ENCODE peak calls at places on chromosomes 13 and 19, in seven cellular contexts. One of them, this sample, is unnamed.

GRCh38 chr13:113968463-113969310 is 5.2 kb downstream of the C13orf46 start:
- DNase-seq in pancreas: peak; percentile 55
- DNase-seq in chondrocyte: peak; percentile 59
- DNase-seq in AG09319: no peak
- DNase-seq in lower leg skin: no peak
- DNase-seq in heart left ventricle: no peak
- DNase-seq in fibroblast of pulmonary artery: no peak
- DNase-seq in this sample: no peak

GRCh38 chr13:24074687-24075086 is 85.8 kb upstream of the SPATA13 start:
- DNase-seq in pancreas: no peak
- DNase-seq in chondrocyte: no peak
- DNase-seq in AG09319: no peak
- DNase-seq in lower leg skin: no peak
- DNase-seq in heart left ventricle: no peak
- DNase-seq in fibroblast of pulmonary artery: peak; percentile 39
- DNase-seq in this sample: peak; percentile 15

GRCh38 chr19:1632462-1633268 is 19.8 kb downstream of the TCF3 start:
- DNase-seq in pancreas: no peak
- DNase-seq in chondrocyte: no peak
- DNase-seq in AG09319: no peak
- DNase-seq in lower leg skin: no peak
- DNase-seq in heart left ventricle: no peak
- DNase-seq in fibroblast of pulmonary artery: no peak
- DNase-seq in this sample: no peak

GRCh38 chr13:51148223-51148951 is 37.3 kb upstream of the C13orf42 start:
- DNase-seq in pancreas: no peak
- DNase-seq in chondrocyte: no peak
- DNase-seq in AG09319: no peak
- DNase-seq in lower leg skin: no peak
- DNase-seq in heart left ventricle: no peak
- DNase-seq in fibroblast of pulmonary artery: no peak
- DNase-seq in this sample: no peak

GRCh38 chr13:58882556-58882955 is 1251.0 kb downstream of the PCDH17 start:
- DNase-seq in pancreas: no peak
- DNase-seq in chondrocyte: no peak
- DNase-seq in AG09319: no peak
- DNase-seq in lower leg skin: no peak
- DNase-seq in heart left ventricle: no peak
- DNase-seq in fibroblast of pulmonary artery: no peak
- DNase-seq in this sample: no peak

GRCh38 chr13:108957369-108958012 is 328.1 kb downstream of the MYO16 start:
- DNase-seq in pancreas: no peak
- DNase-seq in chondrocyte: no peak
- DNase-seq in AG09319: peak; percentile 60
- DNase-seq in lower leg skin: no peak
- DNase-seq in heart left ventricle: no peak
- DNase-seq in fibroblast of pulmonary artery: peak; percentile 82
- DNase-seq in this sample: peak; percentile 92

GRCh38 chr19:13881692-13882418 is 4.9 kb downstream of the NANOS3 start:
- DNase-seq in pancreas: no peak
- DNase-seq in chondrocyte: no peak
- DNase-seq in AG09319: no peak
- DNase-seq in lower leg skin: no peak
- DNase-seq in heart left ventricle: no peak
- DNase-seq in fibroblast of pulmonary artery: no peak
- DNase-seq in this sample: no peak

GRCh38 chr19:1261512-1261862 is 7.6 kb upstream of the CIRBP start:
- DNase-seq in pancreas: no peak
- DNase-seq in chondrocyte: no peak
- DNase-seq in AG09319: no peak
- DNase-seq in lower leg skin: peak; percentile 90
- DNase-seq in heart left ventricle: no peak
- DNase-seq in fibroblast of pulmonary artery: no peak
- DNase-seq in this sample: no peak

GRCh38 chr19:11130824-11131455 is 24.6 kb downstream of the SPC24 start:
- DNase-seq in pancreas: peak; percentile 88
- DNase-seq in chondrocyte: no peak
- DNase-seq in AG09319: no peak
- DNase-seq in lower leg skin: peak; percentile 96
- DNase-seq in heart left ventricle: peak; percentile 84
- DNase-seq in fibroblast of pulmonary artery: peak; percentile 74
- DNase-seq in this sample: no peak

GRCh38 chr13:43664700-43665191 is 122.0 kb downstream of the ENOX1 start:
- DNase-seq in pancreas: no peak
- DNase-seq in chondrocyte: no peak
- DNase-seq in AG09319: peak; percentile 25
- DNase-seq in lower leg skin: no peak
- DNase-seq in heart left ventricle: peak; percentile 21
- DNase-seq in fibroblast of pulmonary artery: peak; percentile 70
- DNase-seq in this sample: peak; percentile 41

GRCh38 chr13:111066544-111066943 is 48.6 kb upstream of the ARHGEF7 start:
- DNase-seq in pancreas: no peak
- DNase-seq in chondrocyte: no peak
- DNase-seq in AG09319: no peak
- DNase-seq in lower leg skin: no peak
- DNase-seq in heart left ventricle: no peak
- DNase-seq in fibroblast of pulmonary artery: no peak
- DNase-seq in this sample: no peak

GRCh38 chr13:29504691-29505090 is 90.8 kb downstream of the SLC7A1 start:
- DNase-seq in pancreas: peak; percentile 43
- DNase-seq in chondrocyte: no peak
- DNase-seq in AG09319: no peak
- DNase-seq in lower leg skin: no peak
- DNase-seq in heart left ventricle: no peak
- DNase-seq in fibroblast of pulmonary artery: no peak
- DNase-seq in this sample: no peak

GRCh38 chr19:12801466-12802266 is at the start of the genes PRDX2 and THSD8:
- DNase-seq in pancreas: peak; percentile 92
- DNase-seq in chondrocyte: no peak
- DNase-seq in AG09319: no peak
- DNase-seq in lower leg skin: peak; percentile 95
- DNase-seq in heart left ventricle: peak; percentile 85
- DNase-seq in fibroblast of pulmonary artery: peak; percentile 80
- DNase-seq in this sample: no peak

GRCh38 chr13:98585946-98586345 is 9.0 kb upstream of the STK24 start:
- DNase-seq in pancreas: no peak
- DNase-seq in chondrocyte: no peak
- DNase-seq in AG09319: no peak
- DNase-seq in lower leg skin: no peak
- DNase-seq in heart left ventricle: no peak
- DNase-seq in fibroblast of pulmonary artery: no peak
- DNase-seq in this sample: no peak

GRCh38 chr19:18097217-18097992 is at the start of gene MAST3:
- DNase-seq in pancreas: peak; percentile 96
- DNase-seq in chondrocyte: no peak
- DNase-seq in AG09319: peak; percentile 43
- DNase-seq in lower leg skin: peak; percentile 95
- DNase-seq in heart left ventricle: peak; percentile 79
- DNase-seq in fibroblast of pulmonary artery: peak; percentile 81
- DNase-seq in this sample: peak; percentile 53

GRCh38 chr13:24348385-24348784 is 39.0 kb downstream of the C1QTNF9 start:
- DNase-seq in pancreas: no peak
- DNase-seq in chondrocyte: no peak
- DNase-seq in AG09319: no peak
- DNase-seq in lower leg skin: no peak
- DNase-seq in heart left ventricle: no peak
- DNase-seq in fibroblast of pulmonary artery: no peak
- DNase-seq in this sample: peak; percentile 12

GRCh38 chr13:45511310-45512147 is 46.8 kb downstream of the COG3 start:
- DNase-seq in pancreas: no peak
- DNase-seq in chondrocyte: no peak
- DNase-seq in AG09319: peak; percentile 37
- DNase-seq in lower leg skin: no peak
- DNase-seq in heart left ventricle: no peak
- DNase-seq in fibroblast of pulmonary artery: peak; percentile 89
- DNase-seq in this sample: peak; percentile 82

GRCh38 chr19:17847538-17848366 is at the start of gene JAK3:
- DNase-seq in pancreas: peak; percentile 74
- DNase-seq in chondrocyte: no peak
- DNase-seq in AG09319: peak; percentile 27
- DNase-seq in lower leg skin: no peak
- DNase-seq in heart left ventricle: peak; percentile 64
- DNase-seq in fibroblast of pulmonary artery: peak; percentile 82
- DNase-seq in this sample: peak; percentile 33

GRCh38 chr19:4120531-4120930 is 3.4 kb downstream of the MAP2K2 start:
- DNase-seq in pancreas: no peak
- DNase-seq in chondrocyte: no peak
- DNase-seq in AG09319: no peak
- DNase-seq in lower leg skin: no peak
- DNase-seq in heart left ventricle: no peak
- DNase-seq in fibroblast of pulmonary artery: peak; percentile 60
- DNase-seq in this sample: no peak

GRCh38 chr13:32587014-32587773 is 942 bp downstream of the PDS5B start:
- DNase-seq in pancreas: peak; percentile 89
- DNase-seq in chondrocyte: no peak
- DNase-seq in AG09319: peak; percentile 22
- DNase-seq in lower leg skin: peak; percentile 92
- DNase-seq in heart left ventricle: peak; percentile 82
- DNase-seq in fibroblast of pulmonary artery: peak; percentile 69
- DNase-seq in this sample: peak; percentile 48

GRCh38 chr13:99124695-99125334 is 75.8 kb upstream of the UBAC2 start:
- DNase-seq in pancreas: no peak
- DNase-seq in chondrocyte: no peak
- DNase-seq in AG09319: peak; percentile 4
- DNase-seq in lower leg skin: no peak
- DNase-seq in heart left ventricle: no peak
- DNase-seq in fibroblast of pulmonary artery: peak; percentile 83
- DNase-seq in this sample: peak; percentile 90

GRCh38 chr19:47231215-47232054 is 436 bp upstream of the BBC3 start:
- DNase-seq in pancreas: peak; percentile 97
- DNase-seq in chondrocyte: no peak
- DNase-seq in AG09319: peak; percentile 83
- DNase-seq in lower leg skin: peak; percentile 97
- DNase-seq in heart left ventricle: peak; percentile 92
- DNase-seq in fibroblast of pulmonary artery: peak; percentile 85
- DNase-seq in this sample: peak; percentile 37

GRCh38 chr19:31110331-31110730 is 238.9 kb downstream of the TSHZ3 start:
- DNase-seq in pancreas: no peak
- DNase-seq in chondrocyte: no peak
- DNase-seq in AG09319: peak; percentile 29
- DNase-seq in lower leg skin: no peak
- DNase-seq in heart left ventricle: no peak
- DNase-seq in fibroblast of pulmonary artery: peak; percentile 65
- DNase-seq in this sample: peak; percentile 46

GRCh38 chr13:90485441-90485840 is 862.0 kb upstream of the MIR17HG start:
- DNase-seq in pancreas: no peak
- DNase-seq in chondrocyte: no peak
- DNase-seq in AG09319: peak; percentile 77
- DNase-seq in lower leg skin: no peak
- DNase-seq in heart left ventricle: no peak
- DNase-seq in fibroblast of pulmonary artery: peak; percentile 78
- DNase-seq in this sample: peak; percentile 68

GRCh38 chr13:52779028-52779612 is 39.5 kb upstream of the CNMD start:
- DNase-seq in pancreas: no peak
- DNase-seq in chondrocyte: no peak
- DNase-seq in AG09319: no peak
- DNase-seq in lower leg skin: peak; percentile 73
- DNase-seq in heart left ventricle: no peak
- DNase-seq in fibroblast of pulmonary artery: no peak
- DNase-seq in this sample: no peak

GRCh38 chr13:52783943-52784342 is 44.3 kb upstream of the CNMD start:
- DNase-seq in pancreas: no peak
- DNase-seq in chondrocyte: no peak
- DNase-seq in AG09319: no peak
- DNase-seq in lower leg skin: no peak
- DNase-seq in heart left ventricle: no peak
- DNase-seq in fibroblast of pulmonary artery: no peak
- DNase-seq in this sample: no peak

GRCh38 chr13:52782486-52783448 is 43.1 kb upstream of the CNMD start:
- DNase-seq in pancreas: no peak
- DNase-seq in chondrocyte: no peak
- DNase-seq in AG09319: no peak
- DNase-seq in lower leg skin: no peak
- DNase-seq in heart left ventricle: peak; percentile 53
- DNase-seq in fibroblast of pulmonary artery: no peak
- DNase-seq in this sample: no peak

GRCh38 chr13:52776726-52777125 is 37.1 kb upstream of the CNMD start:
- DNase-seq in pancreas: no peak
- DNase-seq in chondrocyte: no peak
- DNase-seq in AG09319: no peak
- DNase-seq in lower leg skin: peak; percentile 18
- DNase-seq in heart left ventricle: no peak
- DNase-seq in fibroblast of pulmonary artery: no peak
- DNase-seq in this sample: no peak

GRCh38 chr13:52780092-52780491 is 40.5 kb upstream of the CNMD start:
- DNase-seq in pancreas: no peak
- DNase-seq in chondrocyte: no peak
- DNase-seq in AG09319: no peak
- DNase-seq in lower leg skin: no peak
- DNase-seq in heart left ventricle: no peak
- DNase-seq in fibroblast of pulmonary artery: no peak
- DNase-seq in this sample: no peak
- TF ChIP-seq CTCF in pancreas: no peak
- TF ChIP-seq CTCF in chondrocyte: no peak
- TF ChIP-seq CTCF in AG09319: no peak
- TF ChIP-seq CTCF in lower leg skin: no peak
- TF ChIP-seq CTCF in heart left ventricle: no peak
- TF ChIP-seq CTCF in fibroblast of pulmonary artery: no peak
- TF ChIP-seq CTCF in this sample: no peak

GRCh38 chr19:21138130-21138529 is 3.7 kb upstream of the ZNF431 start:
- DNase-seq in pancreas: no peak
- DNase-seq in chondrocyte: no peak
- DNase-seq in AG09319: no peak
- DNase-seq in lower leg skin: no peak
- DNase-seq in heart left ventricle: no peak
- DNase-seq in fibroblast of pulmonary artery: no peak
- DNase-seq in this sample: no peak
- TF ChIP-seq CTCF in pancreas: no peak
- TF ChIP-seq CTCF in chondrocyte: no peak
- TF ChIP-seq CTCF in AG09319: no peak
- TF ChIP-seq CTCF in lower leg skin: no peak
- TF ChIP-seq CTCF in heart left ventricle: no peak
- TF ChIP-seq CTCF in fibroblast of pulmonary artery: no peak
- TF ChIP-seq CTCF in this sample: no peak

GRCh38 chr13:38417727-38418126 is 68.1 kb downstream of the UFM1 start:
- DNase-seq in pancreas: no peak
- DNase-seq in chondrocyte: no peak
- DNase-seq in AG09319: no peak
- DNase-seq in lower leg skin: no peak
- DNase-seq in heart left ventricle: no peak
- DNase-seq in fibroblast of pulmonary artery: peak; percentile 28
- DNase-seq in this sample: peak; percentile 52
- TF ChIP-seq CTCF in pancreas: no peak
- TF ChIP-seq CTCF in chondrocyte: peak; percentile 45
- TF ChIP-seq CTCF in AG09319: peak; percentile 32
- TF ChIP-seq CTCF in lower leg skin: no peak
- TF ChIP-seq CTCF in heart left ventricle: no peak
- TF ChIP-seq CTCF in fibroblast of pulmonary artery: peak; percentile 35
- TF ChIP-seq CTCF in this sample: peak; percentile 40

GRCh38 chr13:103067751-103068563 is 1.7 kb upstream of the SLC10A2 start:
- DNase-seq in pancreas: no peak
- DNase-seq in chondrocyte: no peak
- DNase-seq in AG09319: no peak
- DNase-seq in lower leg skin: no peak
- DNase-seq in heart left ventricle: no peak
- DNase-seq in fibroblast of pulmonary artery: no peak
- DNase-seq in this sample: peak; percentile 5
- TF ChIP-seq CTCF in pancreas: no peak
- TF ChIP-seq CTCF in chondrocyte: no peak
- TF ChIP-seq CTCF in AG09319: no peak
- TF ChIP-seq CTCF in lower leg skin: no peak
- TF ChIP-seq CTCF in heart left ventricle: no peak
- TF ChIP-seq CTCF in fibroblast of pulmonary artery: no peak
- TF ChIP-seq CTCF in this sample: peak; percentile 10